ENCODE peak calls at places on chromosomes 11 and 22, in six cellular contexts. One of them, this sample, is unnamed.

GRCh38 chr11:100438366-100438765 is 248.7 kb upstream of the ARHGAP42 start:
- DNase-seq in lower leg skin: no peak
- DNase-seq in T47D: no peak
- DNase-seq in NCI-H526 treated with DMSO at 0.1 percent for 48 hours: no peak
- DNase-seq in AG09309: no peak
- DNase-seq in RKO: no peak
- DNase-seq in this sample: no peak

GRCh38 chr11:27524155-27524554 is 17.6 kb upstream of the LIN7C start:
- DNase-seq in T47D: no peak
- DNase-seq in lower leg skin: no peak
- DNase-seq in RKO: peak
- DNase-seq in AG09309: no peak
- DNase-seq in NCI-H526 treated with DMSO at 0.1 percent for 48 hours: no peak
- DNase-seq in this sample: peak

GRCh38 chr11:1889527-1889930 is 2.2 kb downstream of the PRR33 start:
- DNase-seq in lower leg skin: no peak
- DNase-seq in NCI-H526 treated with DMSO at 0.1 percent for 48 hours: no peak
- DNase-seq in RKO: no peak
- DNase-seq in AG09309: no peak
- DNase-seq in T47D: no peak
- DNase-seq in this sample: no peak

GRCh38 chr11:46693597-46694012 is 6.8 kb downstream of the ARHGAP1 start:
- DNase-seq in NCI-H526 treated with DMSO at 0.1 percent for 48 hours: no peak
- DNase-seq in RKO: no peak
- DNase-seq in AG09309: peak
- DNase-seq in lower leg skin: no peak
- DNase-seq in T47D: no peak
- DNase-seq in this sample: no peak

GRCh38 chr11:64306876-64307622 is 1.7 kb downstream of the ESRRA start:
- DNase-seq in lower leg skin: no peak
- DNase-seq in RKO: peak
- DNase-seq in NCI-H526 treated with DMSO at 0.1 percent for 48 hours: no peak
- DNase-seq in AG09309: no peak
- DNase-seq in T47D: no peak
- DNase-seq in this sample: no peak

GRCh38 chr11:57476223-57476882 is 16.0 kb downstream of the RTN4RL2 start:
- DNase-seq in lower leg skin: no peak
- DNase-seq in NCI-H526 treated with DMSO at 0.1 percent for 48 hours: no peak
- DNase-seq in AG09309: no peak
- DNase-seq in T47D: peak
- DNase-seq in RKO: peak
- DNase-seq in this sample: no peak

GRCh38 chr11:108775324-108775723 is 110.5 kb downstream of the DDX10 start:
- DNase-seq in RKO: no peak
- DNase-seq in lower leg skin: no peak
- DNase-seq in AG09309: no peak
- DNase-seq in NCI-H526 treated with DMSO at 0.1 percent for 48 hours: no peak
- DNase-seq in T47D: peak
- DNase-seq in this sample: no peak

GRCh38 chr11:111089759-111090158 is 155.8 kb upstream of the POU2AF2 start:
- DNase-seq in AG09309: no peak
- DNase-seq in T47D: no peak
- DNase-seq in RKO: no peak
- DNase-seq in lower leg skin: no peak
- DNase-seq in NCI-H526 treated with DMSO at 0.1 percent for 48 hours: no peak
- DNase-seq in this sample: no peak

GRCh38 chr22:21867528-21868266 is at the start of gene MAPK1:
- DNase-seq in lower leg skin: peak
- DNase-seq in NCI-H526 treated with DMSO at 0.1 percent for 48 hours: peak
- DNase-seq in AG09309: peak
- DNase-seq in T47D: peak
- DNase-seq in RKO: peak
- DNase-seq in this sample: peak

GRCh38 chr22:34099278-34099677 is 179.0 kb upstream of the LARGE1 start:
- DNase-seq in T47D: no peak
- DNase-seq in NCI-H526 treated with DMSO at 0.1 percent for 48 hours: no peak
- DNase-seq in RKO: no peak
- DNase-seq in AG09309: no peak
- DNase-seq in lower leg skin: no peak
- DNase-seq in this sample: no peak

GRCh38 chr11:108947654-108948570 is 283.0 kb downstream of the DDX10 start:
- DNase-seq in AG09309: no peak
- DNase-seq in lower leg skin: no peak
- DNase-seq in NCI-H526 treated with DMSO at 0.1 percent for 48 hours: no peak
- DNase-seq in T47D: no peak
- DNase-seq in RKO: peak
- DNase-seq in this sample: no peak

GRCh38 chr11:33636104-33636503 is 64.5 kb downstream of the C11orf91 start:
- DNase-seq in T47D: no peak
- DNase-seq in RKO: no peak
- DNase-seq in AG09309: peak
- DNase-seq in NCI-H526 treated with DMSO at 0.1 percent for 48 hours: no peak
- DNase-seq in lower leg skin: no peak
- DNase-seq in this sample: no peak

GRCh38 chr22:48660795-48661740 is 1166.6 kb downstream of the BRD1 start:
- DNase-seq in T47D: no peak
- DNase-seq in AG09309: no peak
- DNase-seq in lower leg skin: no peak
- DNase-seq in NCI-H526 treated with DMSO at 0.1 percent for 48 hours: no peak
- DNase-seq in RKO: no peak
- DNase-seq in this sample: no peak

GRCh38 chr11:1505480-1505879 is 18.9 kb upstream of the MOB2 start:
- DNase-seq in RKO: no peak
- DNase-seq in T47D: peak
- DNase-seq in lower leg skin: no peak
- DNase-seq in AG09309: no peak
- DNase-seq in NCI-H526 treated with DMSO at 0.1 percent for 48 hours: no peak
- DNase-seq in this sample: no peak

GRCh38 chr11:103529217-103529684 is 420.0 kb downstream of the DYNC2H1 start:
- DNase-seq in T47D: no peak
- DNase-seq in NCI-H526 treated with DMSO at 0.1 percent for 48 hours: no peak
- DNase-seq in AG09309: peak
- DNase-seq in RKO: peak
- DNase-seq in lower leg skin: no peak
- DNase-seq in this sample: no peak

GRCh38 chr11:104191124-104191523 is 27.2 kb upstream of the PDGFD start:
- DNase-seq in T47D: no peak
- DNase-seq in AG09309: no peak
- DNase-seq in lower leg skin: no peak
- DNase-seq in RKO: no peak
- DNase-seq in NCI-H526 treated with DMSO at 0.1 percent for 48 hours: no peak
- DNase-seq in this sample: no peak

GRCh38 chr22:45571089-45571488 is 68.4 kb downstream of the FBLN1 start:
- DNase-seq in lower leg skin: no peak
- DNase-seq in T47D: no peak
- DNase-seq in RKO: no peak
- DNase-seq in AG09309: no peak
- DNase-seq in NCI-H526 treated with DMSO at 0.1 percent for 48 hours: no peak
- DNase-seq in this sample: no peak

GRCh38 chr11:63999349-64000025 is 13.2 kb downstream of the OTUB1 start:
- DNase-seq in T47D: peak
- DNase-seq in AG09309: no peak
- DNase-seq in RKO: no peak
- DNase-seq in lower leg skin: peak
- DNase-seq in NCI-H526 treated with DMSO at 0.1 percent for 48 hours: peak
- DNase-seq in this sample: no peak

GRCh38 chr22:40690370-40690769 is 11.1 kb downstream of the MCHR1 start:
- DNase-seq in lower leg skin: no peak
- DNase-seq in RKO: no peak
- DNase-seq in AG09309: no peak
- DNase-seq in NCI-H526 treated with DMSO at 0.1 percent for 48 hours: no peak
- DNase-seq in T47D: peak
- DNase-seq in this sample: no peak

GRCh38 chr11:121318848-121319834 is 26.6 kb downstream of the SC5D start:
- DNase-seq in RKO: peak
- DNase-seq in lower leg skin: no peak
- DNase-seq in T47D: peak
- DNase-seq in NCI-H526 treated with DMSO at 0.1 percent for 48 hours: peak
- DNase-seq in AG09309: peak
- DNase-seq in this sample: peak

GRCh38 chr11:7467652-7468051 is 17.7 kb upstream of the OLFML1 start:
- DNase-seq in NCI-H526 treated with DMSO at 0.1 percent for 48 hours: no peak
- DNase-seq in AG09309: no peak
- DNase-seq in T47D: no peak
- DNase-seq in lower leg skin: no peak
- DNase-seq in RKO: no peak
- DNase-seq in this sample: no peak

GRCh38 chr22:30562391-30562790 is 12.1 kb downstream of the GAL3ST1 start:
- DNase-seq in lower leg skin: no peak
- DNase-seq in T47D: no peak
- DNase-seq in RKO: no peak
- DNase-seq in AG09309: no peak
- DNase-seq in NCI-H526 treated with DMSO at 0.1 percent for 48 hours: no peak
- DNase-seq in this sample: no peak

GRCh38 chr22:23305922-23306374 is 125.6 kb downstream of the BCR start:
- DNase-seq in lower leg skin: peak
- DNase-seq in AG09309: peak
- DNase-seq in NCI-H526 treated with DMSO at 0.1 percent for 48 hours: no peak
- DNase-seq in RKO: no peak
- DNase-seq in T47D: no peak
- DNase-seq in this sample: no peak

GRCh38 chr22:31956360-31956759 is 12.0 kb downstream of the YWHAH start:
- DNase-seq in lower leg skin: no peak
- DNase-seq in AG09309: no peak
- DNase-seq in T47D: no peak
- DNase-seq in NCI-H526 treated with DMSO at 0.1 percent for 48 hours: no peak
- DNase-seq in RKO: no peak
- DNase-seq in this sample: no peak

GRCh38 chr11:14480716-14481115 is 18.9 kb downstream of the COPB1 start:
- DNase-seq in AG09309: no peak
- DNase-seq in lower leg skin: no peak
- DNase-seq in RKO: no peak
- DNase-seq in T47D: no peak
- DNase-seq in NCI-H526 treated with DMSO at 0.1 percent for 48 hours: no peak
- DNase-seq in this sample: no peak

GRCh38 chr11:134026655-134027343 is 42.1 kb upstream of the JAM3 start:
- DNase-seq in lower leg skin: no peak
- DNase-seq in RKO: no peak
- DNase-seq in T47D: no peak
- DNase-seq in NCI-H526 treated with DMSO at 0.1 percent for 48 hours: no peak
- DNase-seq in AG09309: no peak
- DNase-seq in this sample: no peak

GRCh38 chr11:68324695-68325094 is 12.3 kb downstream of the LRP5 start:
- DNase-seq in AG09309: no peak
- DNase-seq in lower leg skin: no peak
- DNase-seq in NCI-H526 treated with DMSO at 0.1 percent for 48 hours: no peak
- DNase-seq in T47D: no peak
- DNase-seq in RKO: no peak
- DNase-seq in this sample: no peak

GRCh38 chr22:36073476-36073875 is 44.9 kb upstream of the RBFOX2 start:
- DNase-seq in RKO: no peak
- DNase-seq in AG09309: no peak
- DNase-seq in lower leg skin: no peak
- DNase-seq in NCI-H526 treated with DMSO at 0.1 percent for 48 hours: no peak
- DNase-seq in T47D: no peak
- DNase-seq in this sample: no peak

GRCh38 chr11:60172011-60172410 is 10.9 kb downstream of the MS4A6A start:
- DNase-seq in lower leg skin: no peak
- DNase-seq in NCI-H526 treated with DMSO at 0.1 percent for 48 hours: no peak
- DNase-seq in T47D: no peak
- DNase-seq in AG09309: no peak
- DNase-seq in RKO: no peak
- DNase-seq in this sample: no peak

GRCh38 chr11:79397252-79397651 is 43.6 kb downstream of the TENM4 start:
- DNase-seq in NCI-H526 treated with DMSO at 0.1 percent for 48 hours: no peak
- DNase-seq in RKO: no peak
- DNase-seq in AG09309: no peak
- DNase-seq in T47D: no peak
- DNase-seq in lower leg skin: no peak
- DNase-seq in this sample: no peak

GRCh38 chr11:121755191-121755590 is 302.4 kb upstream of the SORL1-AS1 start:
- DNase-seq in T47D: no peak
- DNase-seq in lower leg skin: no peak
- DNase-seq in NCI-H526 treated with DMSO at 0.1 percent for 48 hours: no peak
- DNase-seq in AG09309: no peak
- DNase-seq in RKO: no peak
- DNase-seq in this sample: no peak

GRCh38 chr11:8252946-8253345 is 10.7 kb downstream of the LMO1 start:
- DNase-seq in T47D: no peak
- DNase-seq in lower leg skin: no peak
- DNase-seq in AG09309: no peak
- DNase-seq in RKO: no peak
- DNase-seq in NCI-H526 treated with DMSO at 0.1 percent for 48 hours: no peak
- DNase-seq in this sample: no peak

GRCh38 chr11:32266611-32267010 is 168.7 kb downstream of the WT1 start:
- DNase-seq in AG09309: no peak
- DNase-seq in T47D: no peak
- DNase-seq in lower leg skin: no peak
- DNase-seq in NCI-H526 treated with DMSO at 0.1 percent for 48 hours: no peak
- DNase-seq in RKO: peak
- DNase-seq in this sample: no peak

GRCh38 chr22:35835998-35836691 is 118.5 kb downstream of the APOL5 start:
- DNase-seq in lower leg skin: no peak
- DNase-seq in RKO: peak
- DNase-seq in T47D: peak
- DNase-seq in NCI-H526 treated with DMSO at 0.1 percent for 48 hours: peak
- DNase-seq in AG09309: peak
- DNase-seq in this sample: peak

GRCh38 chr11:2924821-2925675 is 4.2 kb downstream of the PHLDA2 start:
- DNase-seq in AG09309: no peak
- DNase-seq in NCI-H526 treated with DMSO at 0.1 percent for 48 hours: no peak
- DNase-seq in lower leg skin: no peak
- DNase-seq in RKO: no peak
- DNase-seq in T47D: no peak
- DNase-seq in this sample: no peak

GRCh38 chr11:7759010-7759409 is 37.7 kb downstream of the OR5P2 start:
- DNase-seq in RKO: no peak
- DNase-seq in T47D: no peak
- DNase-seq in lower leg skin: no peak
- DNase-seq in AG09309: no peak
- DNase-seq in NCI-H526 treated with DMSO at 0.1 percent for 48 hours: no peak
- DNase-seq in this sample: no peak

GRCh38 chr22:29587938-29588699 is 7.2 kb upstream of the NIPSNAP1 start:
- DNase-seq in NCI-H526 treated with DMSO at 0.1 percent for 48 hours: no peak
- DNase-seq in RKO: peak
- DNase-seq in lower leg skin: peak
- DNase-seq in AG09309: peak
- DNase-seq in T47D: no peak
- DNase-seq in this sample: no peak

GRCh38 chr22:30251661-30252226 is 5.2 kb upstream of the LIF start:
- DNase-seq in lower leg skin: no peak
- DNase-seq in NCI-H526 treated with DMSO at 0.1 percent for 48 hours: no peak
- DNase-seq in RKO: peak
- DNase-seq in T47D: no peak
- DNase-seq in AG09309: no peak
- DNase-seq in this sample: no peak

This sample was measured in NCI-H460.